ENCODE peak calls at places on chromosomes 4 and X, in seven cellular contexts. O, G, F, X, M, Q and Z are unnamed samples.

GRCh38 chrX:125203379-125203736 is 116.3 kb upstream of the TEX13C start:
- DNase-seq in O (no peak), G (peak), F (no peak), X (no peak), M (no peak), Q (no peak), Z (peak)

GRCh38 chr4:38233727-38234478 is 273.7 kb downstream of the PTTG2 start:
- DNase-seq in O (no peak), G (no peak), F (no peak), X (no peak), M (no peak), Q (no peak), Z (no peak)

GRCh38 chr4:6175426-6175825 is 24.9 kb downstream of the JAKMIP1 start:
- DNase-seq in O (no peak), G (no peak), F (no peak), X (no peak), M (no peak), Q (no peak), Z (no peak)

GRCh38 chr4:118740869-118741268 is 55.7 kb downstream of the METTL14 start:
- DNase-seq in O (no peak), G (no peak), F (no peak), X (no peak), M (peak), Q (no peak), Z (no peak)

GRCh38 chr4:89562715-89563114 is 255.1 kb upstream of the GPRIN3 start:
- DNase-seq in O (no peak), G (no peak), F (no peak), X (no peak), M (no peak), Q (no peak), Z (no peak)

GRCh38 chr4:111362891-111363290 is 740.0 kb upstream of the PITX2 start:
- DNase-seq in O (no peak), G (no peak), F (no peak), X (no peak), M (peak), Q (no peak), Z (no peak)

GRCh38 chrX:38375888-38376287 is 23.5 kb downstream of the OTC start:
- DNase-seq in O (no peak), G (peak), F (peak), X (peak), M (peak), Q (no peak), Z (no peak)

GRCh38 chr4:41819621-41820020 is 71.1 kb upstream of the PHOX2B start:
- DNase-seq in O (no peak), G (no peak), F (peak), X (no peak), M (no peak), Q (no peak), Z (no peak)